ENCODE peak calls at places on chromosomes 5 and 9, in four cellular contexts. One of them, this sample, is unnamed.

GRCh38 chr5:151382576-151382975 is 35.2 kb upstream of the SLC36A2 start:
- DNase-seq in M059J: peak; percentile 26
- DNase-seq in stimulated activated naive B cell treated with anti-CD40 and anti-IgM and Interleukin-4, amounts not matched to agents 10 μg/mL and 1 μg/mL and 100 μg/mL, for 72 hours: no peak
- DNase-seq in GM23248: no peak
- DNase-seq in this sample: peak; percentile 34

GRCh38 chr5:144076521-144077083 is 93.9 kb downstream of the YIPF5 start:
- DNase-seq in M059J: no peak
- DNase-seq in stimulated activated naive B cell treated with anti-CD40 and anti-IgM and Interleukin-4, amounts not matched to agents 10 μg/mL and 1 μg/mL and 100 μg/mL, for 72 hours: no peak
- DNase-seq in GM23248: no peak
- DNase-seq in this sample: no peak

GRCh38 chr9:3857673-3858072 is 331.9 kb upstream of the RFX3 start:
- DNase-seq in stimulated activated naive B cell treated with anti-CD40 and anti-IgM and Interleukin-4, amounts not matched to agents 10 μg/mL and 1 μg/mL and 100 μg/mL, for 72 hours: no peak
- DNase-seq in M059J: peak; percentile 88
- DNase-seq in GM23248: peak; percentile 89
- DNase-seq in this sample: peak; percentile 28

GRCh38 chr9:124013263-124014211 is 2.0 kb downstream of the LHX2 start:
- DNase-seq in GM23248: no peak
- DNase-seq in M059J: no peak
- DNase-seq in stimulated activated naive B cell treated with anti-CD40 and anti-IgM and Interleukin-4, amounts not matched to agents 10 μg/mL and 1 μg/mL and 100 μg/mL, for 72 hours: no peak
- DNase-seq in this sample: no peak

GRCh38 chr5:95600557-95600956 is 19.3 kb upstream of the GPR150 start:
- DNase-seq in stimulated activated naive B cell treated with anti-CD40 and anti-IgM and Interleukin-4, amounts not matched to agents 10 μg/mL and 1 μg/mL and 100 μg/mL, for 72 hours: no peak
- DNase-seq in M059J: no peak
- DNase-seq in GM23248: peak; percentile 32
- DNase-seq in this sample: no peak

GRCh38 chr9:2241875-2242741 is 227.0 kb downstream of the SMARCA2 start:
- DNase-seq in M059J: peak; percentile 73
- DNase-seq in GM23248: peak; percentile 90
- DNase-seq in stimulated activated naive B cell treated with anti-CD40 and anti-IgM and Interleukin-4, amounts not matched to agents 10 μg/mL and 1 μg/mL and 100 μg/mL, for 72 hours: peak; percentile 52
- DNase-seq in this sample: peak; percentile 84

GRCh38 chr9:33189331-33189731 is 22.2 kb upstream of the B4GALT1 start:
- DNase-seq in GM23248: peak; percentile 9
- DNase-seq in stimulated activated naive B cell treated with anti-CD40 and anti-IgM and Interleukin-4, amounts not matched to agents 10 μg/mL and 1 μg/mL and 100 μg/mL, for 72 hours: no peak
- DNase-seq in M059J: no peak
- DNase-seq in this sample: no peak

GRCh38 chr9:125674981-125675973 is 31.7 kb downstream of the MAPKAP1 start:
- DNase-seq in M059J: peak; percentile 91
- DNase-seq in GM23248: peak; percentile 82
- DNase-seq in stimulated activated naive B cell treated with anti-CD40 and anti-IgM and Interleukin-4, amounts not matched to agents 10 μg/mL and 1 μg/mL and 100 μg/mL, for 72 hours: no peak
- DNase-seq in this sample: peak; percentile 44

GRCh38 chr9:124941689-124942561 is 1.0 kb upstream of the GOLGA1 start:
- DNase-seq in GM23248: peak; percentile 78
- DNase-seq in stimulated activated naive B cell treated with anti-CD40 and anti-IgM and Interleukin-4, amounts not matched to agents 10 μg/mL and 1 μg/mL and 100 μg/mL, for 72 hours: peak; percentile 48
- DNase-seq in M059J: peak; percentile 70
- DNase-seq in this sample: no peak

GRCh38 chr9:111854799-111855198 is 41.8 kb upstream of the UGCG start:
- DNase-seq in M059J: no peak
- DNase-seq in stimulated activated naive B cell treated with anti-CD40 and anti-IgM and Interleukin-4, amounts not matched to agents 10 μg/mL and 1 μg/mL and 100 μg/mL, for 72 hours: no peak
- DNase-seq in GM23248: peak; percentile 58
- DNase-seq in this sample: no peak

GRCh38 chr5:148794729-148795590 is 31.5 kb upstream of the ADRB2 start:
- DNase-seq in GM23248: no peak
- DNase-seq in M059J: peak; percentile 94
- DNase-seq in stimulated activated naive B cell treated with anti-CD40 and anti-IgM and Interleukin-4, amounts not matched to agents 10 μg/mL and 1 μg/mL and 100 μg/mL, for 72 hours: no peak
- DNase-seq in this sample: peak; percentile 94